ENCODE peak calls at places on chromosomes 6 and 20, in seven cellular contexts. U is stomach, D is mucosa of descending colon, Q is cardiac fibroblast, P is pancreas, N is fibroblast of pulmonary artery, T is fibroblast of mammary gland. F is an unnamed sample.

GRCh38 chr6:100657678-100658330 is 193.1 kb upstream of the SIM1 start:
- DNase-seq in T (peak), U (no peak), Q (peak), N (peak), D (no peak), P (no peak), F (peak)

GRCh38 chr6:161152527-161152862 is 121.4 kb downstream of the AGPAT4 start:
- DNase-seq in P (peak), D (no peak), T (no peak), Q (no peak), U (no peak), N (no peak), F (no peak)

GRCh38 chr6:85726206-85726605 is 83.5 kb upstream of the SYNCRIP start:
- DNase-seq in T (peak), Q (no peak), D (no peak), P (no peak), U (no peak), N (no peak), F (no peak)

GRCh38 chr6:36442671-36443497 is at the start of the genes KCTD20 and PXT1:
- DNase-seq in U (peak), P (peak), N (peak), Q (peak), T (peak), D (peak), F (peak)

GRCh38 chr20:16381444-16381843 is 191.8 kb downstream of the KIF16B start:
- DNase-seq in N (no peak), P (no peak), Q (no peak), U (no peak), T (no peak), D (no peak), F (peak)

GRCh38 chr6:45625191-45625664 is 247.5 kb upstream of the SUPT3H start:
- DNase-seq in N (peak), D (no peak), Q (peak), T (peak), P (no peak), U (no peak), F (peak)

GRCh38 chr6:37354526-37355384 is 972 bp downstream of the RNF8 start:
- DNase-seq in U (peak), N (no peak), D (peak), T (peak), P (peak), Q (peak), F (no peak)

GRCh38 chr6:68915591-68915990 is 280.5 kb downstream of the ADGRB3 start:
- DNase-seq in D (no peak), P (no peak), U (no peak), N (no peak), T (no peak), Q (no peak), F (no peak)

GRCh38 chr6:8499540-8499939 is 64.2 kb upstream of the SLC35B3 start:
- DNase-seq in D (no peak), N (no peak), Q (peak), T (no peak), P (no peak), U (no peak), F (peak)

GRCh38 chr6:14841901-14842421 is 403.9 kb upstream of the JARID2 start:
- DNase-seq in Q (peak), D (peak), P (no peak), U (no peak), N (peak), T (peak), F (peak)

GRCh38 chr6:52063584-52064400 is 23.6 kb downstream of the PKHD1 start:
- DNase-seq in U (peak), P (no peak), N (peak), D (no peak), Q (peak), T (peak), F (peak)

GRCh38 chr20:17205261-17205660 is 21.6 kb upstream of the PCSK2 start:
- DNase-seq in U (no peak), D (no peak), P (no peak), N (no peak), T (no peak), Q (no peak), F (no peak)

DNA sequence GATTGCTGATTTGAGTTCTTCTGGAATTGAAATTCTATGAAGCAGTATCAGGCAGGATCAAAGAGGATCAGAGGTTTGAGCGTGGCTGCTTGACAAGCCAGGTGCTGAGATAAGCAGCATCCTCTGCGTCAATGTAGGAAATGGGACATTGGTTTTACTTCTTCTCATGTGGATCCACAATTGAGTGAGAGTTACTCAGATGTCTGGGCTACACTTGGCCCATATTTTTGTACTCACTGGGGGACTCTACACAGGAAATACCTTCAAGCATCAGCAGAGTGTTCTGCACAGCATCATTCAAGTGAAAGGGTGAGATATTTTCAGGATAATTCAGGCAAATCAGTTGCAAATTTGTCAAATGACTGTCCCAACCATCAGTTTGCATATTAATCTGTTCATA is 613.9 kb upstream of the ARID1B start:
- DNase-seq in U (no peak), T (no peak), N (no peak), Q (no peak), P (no peak), D (no peak), F (no peak)
- TF ChIP-seq CTCF in U (no peak), T (no peak), N (no peak), Q (no peak), P (no peak), D (no peak), F (no peak)

DNA sequence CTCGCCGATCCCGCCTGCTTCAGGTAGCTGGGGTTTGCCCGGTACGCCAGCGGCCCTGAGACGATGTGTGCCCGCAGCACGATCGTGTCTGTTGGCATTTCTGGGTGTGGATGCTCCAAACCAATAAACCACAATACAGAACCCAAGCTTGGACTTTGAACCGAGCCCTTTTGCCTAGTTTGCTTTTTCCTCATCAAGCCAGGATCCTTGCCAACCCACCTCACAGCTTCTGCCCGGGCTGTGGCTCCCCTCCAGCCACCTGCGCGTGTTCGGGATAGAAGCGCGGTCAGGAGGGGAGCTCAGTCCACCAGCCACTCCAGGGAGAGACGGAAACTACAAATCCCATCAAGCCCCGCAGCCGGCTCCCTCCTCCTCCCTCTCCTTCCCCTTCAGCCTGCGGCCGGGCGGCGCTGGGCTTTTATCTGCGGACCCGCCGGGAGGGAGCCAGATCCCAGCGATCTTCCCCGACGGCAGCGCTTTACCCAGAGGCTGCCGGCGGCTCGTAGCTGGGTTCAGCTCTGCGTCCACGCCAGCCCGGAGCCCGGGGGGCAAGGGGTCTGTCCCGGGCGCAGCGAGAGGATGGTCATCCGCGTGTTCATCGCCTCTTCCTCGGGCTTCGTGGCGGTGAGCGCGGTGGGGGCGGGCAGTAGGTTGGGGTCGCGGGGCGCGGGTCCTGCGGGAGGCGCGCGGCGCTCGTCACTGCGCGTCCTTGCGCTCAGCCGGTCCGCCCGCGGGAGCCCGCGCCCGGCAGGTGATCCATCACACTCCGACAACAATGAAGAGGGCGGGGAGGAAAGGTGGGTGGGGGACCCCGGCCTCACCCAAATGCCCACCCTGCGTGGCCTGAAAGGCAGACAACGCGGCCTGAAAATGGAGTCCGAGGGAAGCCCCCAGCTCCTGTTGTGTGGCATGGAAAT is at the start of gene SH3BGRL2:
- DNase-seq in T (peak), Q (peak), D (peak), P (peak), U (peak), N (peak), F (peak)
- H3K4me3 ChIP-seq in T (peak), Q (peak), D (peak), P (peak), U (peak), N (peak), F (peak)

DNA sequence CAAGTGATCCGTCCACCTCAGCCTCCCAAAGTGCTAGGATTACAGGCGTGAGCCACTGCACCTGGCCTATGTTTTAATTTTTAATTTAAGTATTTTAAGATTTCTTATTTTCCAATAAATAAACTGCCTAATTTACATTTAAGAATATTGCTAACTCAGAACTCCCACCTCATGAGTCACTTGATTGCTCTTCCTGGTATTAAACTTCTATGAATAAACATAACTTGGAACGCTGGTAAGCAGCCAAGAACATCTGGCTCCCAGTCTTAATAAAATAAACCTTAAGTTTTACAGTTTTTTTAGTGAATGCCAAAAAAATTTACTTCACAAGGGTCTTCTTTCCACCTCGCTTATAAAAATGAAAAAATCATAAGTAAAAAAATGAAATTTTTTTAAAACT is 42.3 kb downstream of the OLIG3 start:
- DNase-seq in N (peak), P (no peak), T (peak), U (no peak), Q (no peak), D (no peak), F (peak)
- TF ChIP-seq CTCF in N (no peak), P (no peak), T (no peak), U (no peak), Q (no peak), D (no peak), F (no peak)

DNA sequence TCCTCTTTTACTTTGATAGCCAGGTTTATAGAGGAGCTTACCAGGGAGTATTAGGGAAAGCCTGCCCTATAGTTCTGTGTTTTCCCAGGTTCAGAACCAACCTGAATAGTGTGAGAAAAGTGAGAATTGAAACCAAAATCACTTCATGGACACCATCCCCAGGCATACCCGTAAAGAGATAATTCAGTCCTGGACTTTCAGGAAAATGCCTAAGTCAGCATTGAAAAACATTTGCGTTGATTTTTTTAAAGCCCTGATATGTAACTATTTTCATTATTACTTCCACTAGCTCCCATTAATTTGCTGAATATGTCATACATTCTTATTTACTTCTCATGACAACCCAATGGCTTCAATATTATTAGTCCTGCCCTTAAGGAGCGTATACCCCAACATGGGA is 77.4 kb upstream of the TCF21 start:
- DNase-seq in N (no peak), D (no peak), T (no peak), U (no peak), Q (no peak), P (no peak), F (no peak)
- H3K4me3 ChIP-seq in N (no peak), D (no peak), T (no peak), U (no peak), Q (no peak), P (no peak), F (no peak)